ENCODE peak calls at places on chromosome 19, in ten cellular contexts. W is cardiac muscle cell; H is CD8-positive, alpha-beta T cell; L is fibroblast of lung; M is AG04449; I is thyroid gland; A is prostate gland; P is CD4-positive, alpha-beta memory T cell; T is AG04450; Q is heart left ventricle. X is an unnamed sample.

GRCh38 chr19:3720533-3720917 is 12.3 kb downstream of the TJP3 start:
- DNase-seq in P (no peak), L (no peak), M (no peak), Q (no peak), W (no peak), H (no peak), A (no peak), T (no peak), I (no peak), X (no peak)

GRCh38 chr19:41223431-41224234 is 4.6 kb downstream of the AXL start:
- DNase-seq in Q (no peak), A (no peak), W (peak; percentile 44), I (no peak), T (no peak), P (no peak), L (peak; percentile 96), H (no peak), M (no peak), X (peak; percentile 80)

GRCh38 chr19:47633996-47634395 is 25.1 kb downstream of the BICRA start:
- DNase-seq in Q (no peak), H (no peak), W (no peak), I (no peak), P (no peak), A (no peak), L (no peak), T (no peak), M (no peak), X (no peak)

GRCh38 chr19:13920940-13921744 is 15.1 kb downstream of the CC2D1A start:
- DNase-seq in I (no peak), Q (no peak), P (no peak), T (no peak), L (peak; percentile 57), A (no peak), W (peak; percentile 57), M (no peak), H (no peak), X (peak; percentile 53)

GRCh38 chr19:22708983-22709382 is 74.9 kb downstream of the ZNF492 start:
- DNase-seq in L (no peak), W (no peak), I (no peak), A (no peak), H (no peak), M (no peak), T (no peak), Q (no peak), P (no peak), X (no peak)

GRCh38 chr19:18699403-18700054 is 16.0 kb downstream of the CRTC1 start:
- DNase-seq in P (no peak), H (no peak), T (no peak), A (no peak), I (no peak), M (no peak), Q (no peak), L (no peak), W (no peak), X (no peak)

GRCh38 chr19:45753548-45753947 is 15.5 kb downstream of the SIX5 start:
- DNase-seq in A (no peak), T (no peak), W (no peak), P (no peak), H (no peak), M (no peak), L (no peak), I (no peak), Q (no peak), X (no peak)

GRCh38 chr19:31023038-31023437 is 326.2 kb downstream of the TSHZ3 start:
- DNase-seq in T (no peak), P (no peak), H (no peak), A (no peak), M (no peak), L (no peak), W (no peak), Q (no peak), I (no peak), X (no peak)

GRCh38 chr19:5484398-5485285 is 29.4 kb downstream of the ZNRF4 start:
- DNase-seq in H (no peak), T (peak; percentile 33), I (peak; percentile 13), Q (no peak), W (peak; percentile 14), L (peak; percentile 71), A (no peak), M (no peak), P (no peak), X (no peak)

GRCh38 chr19:42596391-42597071 is 1.8 kb upstream of the CEACAM8 start:
- DNase-seq in T (no peak), M (no peak), L (no peak), W (peak; percentile 32), P (peak; percentile 16), H (peak; percentile 60), A (peak; percentile 7), Q (no peak), I (peak; percentile 10), X (peak; percentile 8)

GRCh38 chr19:40055049-40055448 is 982 bp downstream of the ZNF780B start:
- DNase-seq in P (no peak), T (no peak), L (no peak), A (no peak), Q (no peak), M (no peak), H (no peak), I (no peak), W (no peak), X (no peak)

GRCh38 chr19:5321851-5322681 is 18.5 kb downstream of the PTPRS start:
- DNase-seq in M (no peak), I (no peak), Q (no peak), T (no peak), A (no peak), H (peak; percentile 66), L (no peak), P (no peak), W (no peak), X (no peak)

GRCh38 chr19:38183227-38183914 is 40.7 kb downstream of the DPF1 start:
- DNase-seq in H (no peak), A (no peak), L (no peak), Q (peak; percentile 57), M (no peak), I (no peak), P (no peak), W (peak; percentile 49), T (no peak), X (no peak)
- H3K4me3 ChIP-seq in H (no peak overlapping the region), A (peak overlapping the region; percentile 0), L (peak overlapping the region; percentile 31), Q (peak overlapping the region; percentile 26), M (peak overlapping the region; percentile 34), I (no peak overlapping the region), P (no peak overlapping the region), W (peak overlapping the region; percentile 13), T (peak overlapping the region; percentile 47), X (no peak overlapping the region)

DNA sequence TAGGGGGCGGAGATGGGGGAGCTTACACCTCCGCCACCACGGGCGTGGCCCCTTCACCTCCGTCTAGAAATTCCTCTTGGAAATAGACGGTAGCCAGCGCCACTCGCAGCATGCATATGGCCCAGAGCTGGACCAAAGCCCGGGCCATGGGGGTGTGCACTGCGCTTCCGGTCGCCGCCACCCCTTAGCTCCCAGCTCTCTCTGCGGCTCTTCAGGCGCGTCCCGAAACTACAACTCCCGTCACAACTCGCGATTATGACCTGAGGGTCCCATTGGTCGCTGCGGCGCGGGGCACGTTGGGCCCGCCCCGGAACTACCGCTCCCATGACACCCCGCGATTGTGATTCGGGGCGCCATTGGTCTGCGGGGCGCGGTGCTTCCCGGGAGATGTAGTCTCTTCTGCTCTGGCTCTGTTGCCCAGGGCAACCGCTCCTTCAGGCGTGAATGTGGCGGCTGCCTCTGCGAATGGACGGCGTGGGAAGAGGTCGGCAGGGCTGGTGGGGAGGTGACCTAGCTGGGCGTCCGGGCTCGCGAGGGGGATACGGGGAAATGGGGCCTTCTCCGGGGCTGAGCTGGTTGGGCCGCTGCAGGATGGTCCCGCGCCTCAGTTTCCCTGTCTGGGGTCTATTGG is at the start of the genes C19orf44 and CALR3:
- DNase-seq in P (peak; percentile 96), M (peak; percentile 83), A (peak; percentile 99), H (peak; percentile 97), I (peak; percentile 99), W (peak; percentile 99), Q (peak; percentile 99), T (peak; percentile 96), L (peak; percentile 98), X (peak; percentile 94)
- H3K4me3 ChIP-seq in P (peak within 1 kb of the TSS; percentile 75), M (peak within 1 kb of the TSS; percentile 94), A (peak within 1 kb of the TSS; percentile 70), H (peak within 1 kb of the TSS; percentile 89), I (peak within 1 kb of the TSS; percentile 44), W (peak within 1 kb of the TSS; percentile 63), Q (peak within 1 kb of the TSS; percentile 71), T (peak within 1 kb of the TSS; percentile 94), L (peak within 1 kb of the TSS; percentile 83), X (peak within 1 kb of the TSS; percentile 91)

GRCh38 chr19:32289566-32290210 is 55.7 kb upstream of the ZNF507 start:
- DNase-seq in W (no peak), I (no peak), T (no peak), L (no peak), H (no peak), Q (no peak), A (no peak), M (no peak), P (no peak), X (no peak)

GRCh38 chr19:32291876-32292275 is 53.5 kb upstream of the ZNF507 start:
- DNase-seq in Q (no peak), L (no peak), M (no peak), T (no peak), A (no peak), P (no peak), H (no peak), I (no peak), W (no peak), X (no peak)

GRCh38 chr19:32287086-32287485 is 58.3 kb upstream of the ZNF507 start:
- DNase-seq in Q (no peak), I (no peak), P (no peak), A (no peak), H (no peak), W (peak; percentile 40), T (no peak), M (no peak), L (no peak), X (no peak)

DNA sequence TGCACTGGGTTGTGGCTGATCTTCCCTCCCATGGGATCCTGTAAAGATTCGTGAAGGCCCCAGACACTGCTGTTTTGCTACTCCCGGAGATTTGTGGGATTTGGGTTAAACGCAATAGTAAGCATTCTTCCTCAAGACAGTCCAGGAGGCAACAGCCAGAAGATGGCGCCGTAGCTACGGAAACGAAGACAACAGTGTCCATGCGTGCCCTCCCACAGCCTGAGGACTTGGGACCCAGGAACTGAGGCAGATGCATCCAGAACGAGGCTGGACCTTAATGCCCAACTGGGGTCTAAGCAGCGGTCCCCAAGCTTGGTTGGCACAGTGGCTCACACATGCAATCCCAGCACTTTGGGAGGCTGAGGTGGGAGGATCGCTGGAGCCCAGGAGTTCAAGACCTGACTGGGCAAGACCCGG is 57.6 kb upstream of the ZNF507 start:
- DNase-seq in P (no peak), M (no peak), L (peak; percentile 8), I (peak; percentile 40), T (peak; percentile 10), H (no peak), W (peak; percentile 91), A (peak; percentile 43), Q (peak; percentile 62), X (peak; percentile 29)
- H3K4me3 ChIP-seq in P (no peak overlapping the region), M (no peak overlapping the region), L (no peak overlapping the region), I (no peak overlapping the region), T (no peak overlapping the region), H (no peak overlapping the region), W (no peak overlapping the region), A (no peak overlapping the region), Q (no peak overlapping the region), X (no peak overlapping the region)

DNA sequence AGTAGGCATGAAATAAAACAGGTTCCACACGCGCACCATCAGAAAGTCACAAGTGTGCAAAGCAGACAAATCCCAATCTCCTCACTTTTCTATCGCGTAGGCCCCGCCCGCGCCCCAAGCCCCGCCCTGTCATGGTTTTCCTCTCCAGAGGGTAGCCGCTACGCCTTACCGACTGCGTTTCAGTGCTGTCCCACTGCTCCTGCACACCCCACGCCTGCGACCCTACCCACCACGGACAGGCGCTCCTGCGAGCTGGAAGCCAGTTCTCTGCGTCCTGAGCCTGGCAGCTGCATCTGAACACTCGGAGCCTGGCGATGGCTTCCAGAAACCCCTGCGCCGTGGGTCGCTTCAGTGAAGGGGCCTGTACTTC is 379 bp upstream of the ZNF470 start:
- DNase-seq in Q (peak; percentile 70), M (no peak), H (no peak), T (no peak), L (no peak), W (peak; percentile 49), I (peak; percentile 48), P (no peak), A (peak; percentile 22), X (peak; percentile 11)
- H3K4me3 ChIP-seq in Q (peak overlapping the region; percentile 84), M (peak overlapping the region; percentile 97), H (peak overlapping the region; percentile 97), T (peak overlapping the region; percentile 98), L (peak overlapping the region; percentile 98), W (peak overlapping the region; percentile 59), I (peak overlapping the region; percentile 99), P (peak overlapping the region; percentile 96), A (peak overlapping the region; percentile 70), X (peak overlapping the region; percentile 90)

X was measured in bronchial epithelial cell.